ENCODE peak calls at places on chromosomes 13 and 19, in ten cellular contexts. One of them, this sample, is unnamed. For H3K4me1, the result is how much of the 10 kb centered on the place peaks cover.

GRCh38 chr13:30874111-30874510 is 32.0 kb upstream of the MEDAG start:
- DNase-seq in A549: no peak
- DNase-seq in IMR-90: no peak
- DNase-seq in esophagus squamous epithelium: no peak
- DNase-seq in right lobe of liver: no peak
- DNase-seq in transverse colon: no peak
- DNase-seq in uterus: no peak
- DNase-seq in stomach: no peak
- DNase-seq in HCT116: no peak
- DNase-seq in gastrocnemius medialis: no peak
- DNase-seq in this sample: no peak

GRCh38 chr13:27233964-27234363 is 17.4 kb upstream of the RPL21 start:
- DNase-seq in gastrocnemius medialis: no peak
- DNase-seq in right lobe of liver: no peak
- DNase-seq in HCT116: no peak
- DNase-seq in esophagus squamous epithelium: no peak
- DNase-seq in A549: no peak
- DNase-seq in transverse colon: no peak
- DNase-seq in IMR-90: no peak
- DNase-seq in stomach: no peak
- DNase-seq in uterus: no peak
- DNase-seq in this sample: no peak

GRCh38 chr13:37295046-37295445 is 189.6 kb upstream of the CSNK1A1L start:
- DNase-seq in A549: no peak
- DNase-seq in transverse colon: no peak
- DNase-seq in IMR-90: no peak
- DNase-seq in right lobe of liver: no peak
- DNase-seq in esophagus squamous epithelium: no peak
- DNase-seq in stomach: peak
- DNase-seq in HCT116: no peak
- DNase-seq in gastrocnemius medialis: peak
- DNase-seq in uterus: no peak
- DNase-seq in this sample: peak

GRCh38 chr13:110249326-110249725 is 57.6 kb downstream of the COL4A1 start:
- DNase-seq in stomach: no peak
- DNase-seq in A549: no peak
- DNase-seq in esophagus squamous epithelium: no peak
- DNase-seq in uterus: no peak
- DNase-seq in right lobe of liver: no peak
- DNase-seq in IMR-90: no peak
- DNase-seq in transverse colon: no peak
- DNase-seq in HCT116: no peak
- DNase-seq in gastrocnemius medialis: no peak
- DNase-seq in this sample: no peak

GRCh38 chr13:21638319-21639282 is 32.3 kb upstream of the FGF9 start:
- DNase-seq in A549: peak
- DNase-seq in uterus: peak
- DNase-seq in stomach: no peak
- DNase-seq in HCT116: no peak
- DNase-seq in IMR-90: peak
- DNase-seq in gastrocnemius medialis: no peak
- DNase-seq in right lobe of liver: no peak
- DNase-seq in esophagus squamous epithelium: no peak
- DNase-seq in transverse colon: peak
- DNase-seq in this sample: peak

GRCh38 chr19:10007811-10008211 is 2.5 kb downstream of the COL5A3 start:
- DNase-seq in gastrocnemius medialis: peak
- DNase-seq in IMR-90: peak
- DNase-seq in uterus: peak
- DNase-seq in transverse colon: no peak
- DNase-seq in stomach: no peak
- DNase-seq in A549: no peak
- DNase-seq in HCT116: no peak
- DNase-seq in right lobe of liver: no peak
- DNase-seq in esophagus squamous epithelium: no peak
- DNase-seq in this sample: no peak

GRCh38 chr13:40383132-40383531 is 283.3 kb downstream of the FOXO1 start:
- DNase-seq in HCT116: no peak
- DNase-seq in IMR-90: no peak
- DNase-seq in uterus: no peak
- DNase-seq in A549: no peak
- DNase-seq in transverse colon: no peak
- DNase-seq in gastrocnemius medialis: no peak
- DNase-seq in stomach: no peak
- DNase-seq in right lobe of liver: no peak
- DNase-seq in esophagus squamous epithelium: no peak
- DNase-seq in this sample: no peak

GRCh38 chr19:55146078-55146647 is 2.8 kb downstream of the TNNT1 start:
- DNase-seq in gastrocnemius medialis: no peak
- DNase-seq in A549: peak
- DNase-seq in esophagus squamous epithelium: no peak
- DNase-seq in right lobe of liver: no peak
- DNase-seq in stomach: no peak
- DNase-seq in uterus: no peak
- DNase-seq in HCT116: peak
- DNase-seq in transverse colon: no peak
- DNase-seq in IMR-90: no peak
- DNase-seq in this sample: no peak

GRCh38 chr13:78601124-78601885 is 2.0 kb downstream of the POU4F1 start:
- DNase-seq in HCT116: no peak
- DNase-seq in gastrocnemius medialis: no peak
- DNase-seq in IMR-90: peak
- DNase-seq in transverse colon: no peak
- DNase-seq in stomach: no peak
- DNase-seq in A549: no peak
- DNase-seq in uterus: no peak
- DNase-seq in right lobe of liver: no peak
- DNase-seq in esophagus squamous epithelium: no peak
- DNase-seq in this sample: no peak

GRCh38 chr13:111354789-111355188 is 34.3 kb downstream of the TEX29 start:
- DNase-seq in stomach: no peak
- DNase-seq in esophagus squamous epithelium: no peak
- DNase-seq in transverse colon: no peak
- DNase-seq in uterus: no peak
- DNase-seq in HCT116: no peak
- DNase-seq in gastrocnemius medialis: no peak
- DNase-seq in right lobe of liver: no peak
- DNase-seq in A549: no peak
- DNase-seq in IMR-90: no peak
- DNase-seq in this sample: no peak

GRCh38 chr13:54733639-54734038 is 1705.0 kb downstream of the OLFM4 start:
- DNase-seq in A549: peak
- DNase-seq in IMR-90: no peak
- DNase-seq in right lobe of liver: no peak
- DNase-seq in esophagus squamous epithelium: no peak
- DNase-seq in transverse colon: no peak
- DNase-seq in uterus: no peak
- DNase-seq in stomach: no peak
- DNase-seq in HCT116: no peak
- DNase-seq in gastrocnemius medialis: no peak
- DNase-seq in this sample: no peak

GRCh38 chr13:47025791-47026419 is 129.1 kb upstream of the HTR2A start:
- DNase-seq in esophagus squamous epithelium: no peak
- DNase-seq in right lobe of liver: no peak
- DNase-seq in IMR-90: no peak
- DNase-seq in HCT116: no peak
- DNase-seq in gastrocnemius medialis: no peak
- DNase-seq in uterus: no peak
- DNase-seq in transverse colon: no peak
- DNase-seq in stomach: no peak
- DNase-seq in A549: no peak
- DNase-seq in this sample: no peak

GRCh38 chr19:19386373-19386869 is 19.1 kb upstream of the GATAD2A start:
- DNase-seq in IMR-90: no peak
- DNase-seq in esophagus squamous epithelium: no peak
- DNase-seq in transverse colon: peak
- DNase-seq in HCT116: no peak
- DNase-seq in gastrocnemius medialis: no peak
- DNase-seq in uterus: no peak
- DNase-seq in right lobe of liver: no peak
- DNase-seq in stomach: no peak
- DNase-seq in A549: no peak
- DNase-seq in this sample: no peak

GRCh38 chr19:10478903-10479384 is 24.2 kb downstream of the KEAP1 start:
- DNase-seq in A549: peak
- DNase-seq in uterus: peak
- DNase-seq in gastrocnemius medialis: peak
- DNase-seq in HCT116: peak
- DNase-seq in stomach: peak
- DNase-seq in IMR-90: peak
- DNase-seq in right lobe of liver: peak
- DNase-seq in transverse colon: peak
- DNase-seq in esophagus squamous epithelium: peak
- DNase-seq in this sample: peak

GRCh38 chr19:41225238-41226052 is 6.4 kb downstream of the AXL start:
- DNase-seq in uterus: peak
- DNase-seq in gastrocnemius medialis: peak
- DNase-seq in HCT116: peak
- DNase-seq in right lobe of liver: peak
- DNase-seq in IMR-90: peak
- DNase-seq in stomach: peak
- DNase-seq in transverse colon: peak
- DNase-seq in A549: peak
- DNase-seq in esophagus squamous epithelium: no peak
- DNase-seq in this sample: peak

GRCh38 chr19:16825312-16826168 is 3.7 kb upstream of the SIN3B start:
- DNase-seq in gastrocnemius medialis: peak
- DNase-seq in right lobe of liver: peak
- DNase-seq in esophagus squamous epithelium: no peak
- DNase-seq in stomach: peak
- DNase-seq in IMR-90: peak
- DNase-seq in uterus: peak
- DNase-seq in A549: no peak
- DNase-seq in HCT116: no peak
- DNase-seq in transverse colon: peak
- DNase-seq in this sample: peak
- H3K4me3 ChIP-seq in gastrocnemius medialis: peak
- H3K4me3 ChIP-seq in right lobe of liver: no peak
- H3K4me3 ChIP-seq in esophagus squamous epithelium: peak
- H3K4me3 ChIP-seq in stomach: peak
- H3K4me3 ChIP-seq in IMR-90: peak
- H3K4me3 ChIP-seq in uterus: peak
- H3K4me3 ChIP-seq in A549: no peak
- H3K4me3 ChIP-seq in HCT116: no peak
- H3K4me3 ChIP-seq in transverse colon: peak
- H3K4me3 ChIP-seq in this sample: peak

GRCh38 chr13:99065250-99066015 is 87.6 kb upstream of the DOCK9 start:
- DNase-seq in stomach: no peak
- DNase-seq in right lobe of liver: no peak
- DNase-seq in esophagus squamous epithelium: no peak
- DNase-seq in IMR-90: no peak
- DNase-seq in transverse colon: no peak
- DNase-seq in A549: no peak
- DNase-seq in gastrocnemius medialis: no peak
- DNase-seq in uterus: no peak
- DNase-seq in HCT116: no peak
- DNase-seq in this sample: no peak
- H3K4me1 ChIP-seq in stomach: half or more
- H3K4me1 ChIP-seq in right lobe of liver: under half
- H3K4me1 ChIP-seq in esophagus squamous epithelium: under half
- H3K4me1 ChIP-seq in IMR-90: under half
- H3K4me1 ChIP-seq in transverse colon: half or more
- H3K4me1 ChIP-seq in A549: under half
- H3K4me1 ChIP-seq in gastrocnemius medialis: under half
- H3K4me1 ChIP-seq in uterus: under half
- H3K4me1 ChIP-seq in HCT116: under half
- H3K4me1 ChIP-seq in this sample: half or more

GRCh38 chr19:46471116-46471733 is at the start of gene PNMA8A:
- DNase-seq in A549: peak
- DNase-seq in HCT116: no peak
- DNase-seq in right lobe of liver: peak
- DNase-seq in transverse colon: peak
- DNase-seq in IMR-90: peak
- DNase-seq in gastrocnemius medialis: no peak
- DNase-seq in esophagus squamous epithelium: no peak
- DNase-seq in uterus: peak
- DNase-seq in stomach: peak
- DNase-seq in this sample: peak
- TF ChIP-seq POLR2A in A549: peak
- TF ChIP-seq POLR2A in HCT116: no peak
- TF ChIP-seq POLR2A in right lobe of liver: no peak
- TF ChIP-seq POLR2A in transverse colon: no peak
- TF ChIP-seq POLR2A in IMR-90: no peak
- TF ChIP-seq POLR2A in gastrocnemius medialis: no peak
- TF ChIP-seq POLR2A in esophagus squamous epithelium: no peak
- TF ChIP-seq POLR2A in uterus: peak
- TF ChIP-seq POLR2A in stomach: no peak
- TF ChIP-seq POLR2A in this sample: peak

GRCh38 chr19:1167687-1168561 is 6.1 kb downstream of the SBNO2 start:
- DNase-seq in right lobe of liver: peak
- DNase-seq in transverse colon: no peak
- DNase-seq in uterus: no peak
- DNase-seq in gastrocnemius medialis: no peak
- DNase-seq in esophagus squamous epithelium: no peak
- DNase-seq in IMR-90: no peak
- DNase-seq in stomach: no peak
- DNase-seq in HCT116: no peak
- DNase-seq in A549: no peak
- DNase-seq in this sample: no peak
- H3K4me3 ChIP-seq in right lobe of liver: peak
- H3K4me3 ChIP-seq in transverse colon: no peak
- H3K4me3 ChIP-seq in uterus: peak
- H3K4me3 ChIP-seq in gastrocnemius medialis: no peak
- H3K4me3 ChIP-seq in esophagus squamous epithelium: peak
- H3K4me3 ChIP-seq in IMR-90: peak
- H3K4me3 ChIP-seq in stomach: peak
- H3K4me3 ChIP-seq in HCT116: no peak
- H3K4me3 ChIP-seq in A549: peak
- H3K4me3 ChIP-seq in this sample: no peak

This sample was measured in thyroid gland.